ENCODE peak calls at places on chromosomes 7 and 10, in five cellular contexts. T, U, N, A and W are unnamed samples.
A peak's percentile ranks its signal among the peaks of the same experiment; 100 is the strongest.

GRCh38 chr10:124614003-124614659 is 130.0 kb downstream of the FAM53B start:
- DNase-seq in U (no peak), N (no peak), T (no peak), A (no peak), W (no peak)

GRCh38 chr7:16905300-16906044 is 23.7 kb upstream of the AGR3 start:
- DNase-seq in T (no peak), A (no peak), U (peak; percentile 39), N (no peak), W (no peak)

GRCh38 chr7:96090756-96091155 is 231.1 kb downstream of the SLC25A13 start:
- DNase-seq in N (no peak), A (no peak), U (no peak), T (no peak), W (no peak)

GRCh38 chr7:143068446-143068845 is 16.3 kb downstream of the OR6V1 start:
- DNase-seq in T (no peak), U (peak; percentile 24), N (no peak), A (no peak), W (no peak)

GRCh38 chr10:51266496-51266895 is 192.2 kb downstream of the PRKG1 start:
- DNase-seq in U (no peak), A (no peak), T (no peak), N (no peak), W (no peak)

GRCh38 chr7:158065340-158065739 is 522.3 kb downstream of the PTPRN2 start:
- DNase-seq in N (no peak), A (no peak), U (no peak), T (no peak), W (no peak)

GRCh38 chr7:151244156-151244870 is 4.2 kb downstream of the SMARCD3 start:
- DNase-seq in N (no peak), T (peak; percentile 19), U (peak; percentile 65), A (peak; percentile 69), W (no peak)

GRCh38 chr7:46949270-46949931 is 632.5 kb downstream of the TNS3 start:
- DNase-seq in A (no peak), U (no peak), T (no peak), N (no peak), W (no peak)

GRCh38 chr10:57628592-57629284 is 639.0 kb downstream of the IPMK start:
- DNase-seq in T (no peak), A (no peak), N (no peak), U (no peak), W (no peak)

GRCh38 chr10:31804416-31804815 is 124.2 kb downstream of the ARHGAP12 start:
- DNase-seq in N (no peak), U (no peak), A (no peak), T (no peak), W (no peak)

GRCh38 chr7:100430450-100431285 is 1.0 kb downstream of the MEPCE start:
- DNase-seq in N (no peak), T (no peak), U (no peak), A (peak; percentile 62), W (peak; percentile 76)

GRCh38 chr10:71449026-71449425 is 52.3 kb downstream of the CDH23 start:
- DNase-seq in T (no peak), N (no peak), A (no peak), U (no peak), W (no peak)
- H3K27me3 ChIP-seq in T (no peaks in the 10 kb centered on the region), N (no peaks in the 10 kb centered on the region), A (no peaks in the 10 kb centered on the region), U (no peaks in the 10 kb centered on the region), W (peaks cover 7% of the 10 kb centered on the region)

GRCh38 chr10:73999703-74000102 is 1.8 kb downstream of the VCL start:
- DNase-seq in A (no peak), T (peak; percentile 20), U (peak; percentile 51), N (no peak), W (no peak)
- H3K4me1 ChIP-seq in A (peaks cover 32% of the 10 kb centered on the region), T (peaks cover 21% of the 10 kb centered on the region), U (peaks cover 5% of the 10 kb centered on the region), N (peaks cover 51% of the 10 kb centered on the region), W (peaks cover 20% of the 10 kb centered on the region)

DNA sequence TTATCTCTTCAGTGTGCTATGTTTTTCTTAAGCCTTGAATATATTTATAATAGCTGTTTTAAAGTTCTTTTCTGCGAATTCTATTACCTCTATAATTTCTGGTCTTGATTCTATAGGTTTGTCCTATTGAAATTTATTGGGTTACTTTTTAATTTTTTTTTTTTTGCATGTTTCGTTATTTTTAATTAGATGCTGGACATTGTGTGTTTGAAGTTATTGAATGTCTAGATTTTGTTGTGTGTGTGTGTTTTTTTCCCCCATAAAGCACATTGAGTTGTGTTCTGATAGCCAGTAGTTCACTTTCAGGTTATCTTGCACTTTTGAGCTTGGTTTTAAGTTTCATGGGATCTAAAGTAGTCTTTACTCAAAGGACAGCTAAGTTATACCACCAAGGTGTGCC is 394.9 kb downstream of the RPS24 start:
- DNase-seq in A (no peak), U (no peak), T (no peak), N (no peak), W (no peak)
- H3K27me3 ChIP-seq in A (no peaks in the 10 kb centered on the region), U (no peaks in the 10 kb centered on the region), T (peaks cover 7% of the 10 kb centered on the region), N (no peaks in the 10 kb centered on the region), W (no peaks in the 10 kb centered on the region)

GRCh38 chr7:36281945-36282727 is 107.5 kb upstream of the ANLN start:
- DNase-seq in T (no peak), N (no peak), A (no peak), U (no peak), W (no peak)
- H3K4me1 ChIP-seq in T (peaks cover 12% of the 10 kb centered on the region), N (peaks cover 89% of the 10 kb centered on the region), A (peaks cover 55% of the 10 kb centered on the region), U (peaks cover 45% of the 10 kb centered on the region), W (peaks cover 39% of the 10 kb centered on the region)